ENCODE peak calls at places on chromosomes 12 and 14, in six cellular contexts. One of them, this sample, is unnamed. For H3K4me1, the result is how much of the 10 kb centered on the place peaks cover.

GRCh38 chr12:83514372-83514771 is 827.7 kb downstream of the TMTC2 start:
- DNase-seq in stomach: no peak
- DNase-seq in spleen: no peak
- DNase-seq in HepG2: no peak
- DNase-seq in GM12878: no peak
- DNase-seq in prostate gland: no peak
- DNase-seq in this sample: no peak

GRCh38 chr12:124684971-124685688 is 117.7 kb upstream of the NCOR2 start:
- DNase-seq in stomach: no peak
- DNase-seq in spleen: no peak
- DNase-seq in HepG2: no peak
- DNase-seq in GM12878: no peak
- DNase-seq in prostate gland: peak
- DNase-seq in this sample: no peak

GRCh38 chr14:95774265-95775160 is 60.6 kb upstream of the TCL1A start:
- DNase-seq in stomach: peak
- DNase-seq in spleen: no peak
- DNase-seq in HepG2: peak
- DNase-seq in GM12878: peak
- DNase-seq in prostate gland: peak
- DNase-seq in this sample: no peak

GRCh38 chr12:47216150-47216677 is 136.5 kb upstream of the AMIGO2 start:
- DNase-seq in stomach: no peak
- DNase-seq in spleen: peak
- DNase-seq in HepG2: no peak
- DNase-seq in GM12878: peak
- DNase-seq in prostate gland: no peak
- DNase-seq in this sample: no peak

GRCh38 chr12:48586361-48586760 is 16.5 kb upstream of the LALBA start:
- DNase-seq in stomach: no peak
- DNase-seq in spleen: no peak
- DNase-seq in HepG2: no peak
- DNase-seq in GM12878: no peak
- DNase-seq in prostate gland: no peak
- DNase-seq in this sample: peak

GRCh38 chr12:48037267-48037915 is 33.1 kb upstream of the COL2A1 start:
- DNase-seq in stomach: no peak
- DNase-seq in spleen: no peak
- DNase-seq in HepG2: peak
- DNase-seq in GM12878: no peak
- DNase-seq in prostate gland: no peak
- DNase-seq in this sample: no peak

GRCh38 chr12:15852383-15852782 is 29.8 kb upstream of the STRAP start:
- DNase-seq in stomach: no peak
- DNase-seq in spleen: no peak
- DNase-seq in HepG2: no peak
- DNase-seq in GM12878: no peak
- DNase-seq in prostate gland: no peak
- DNase-seq in this sample: no peak

GRCh38 chr12:48512855-48513254 is 12.6 kb upstream of the OR8S1 start:
- DNase-seq in stomach: no peak
- DNase-seq in spleen: no peak
- DNase-seq in HepG2: no peak
- DNase-seq in GM12878: peak
- DNase-seq in prostate gland: no peak
- DNase-seq in this sample: no peak

GRCh38 chr14:20413785-20414117 is 450 bp upstream of the TEP1 start:
- DNase-seq in stomach: no peak
- DNase-seq in spleen: no peak
- DNase-seq in HepG2: no peak
- DNase-seq in GM12878: no peak
- DNase-seq in prostate gland: no peak
- DNase-seq in this sample: no peak

GRCh38 chr12:77232045-77232444 is 166.7 kb upstream of the E2F7 start:
- DNase-seq in stomach: no peak
- DNase-seq in spleen: no peak
- DNase-seq in HepG2: no peak
- DNase-seq in GM12878: no peak
- DNase-seq in prostate gland: no peak
- DNase-seq in this sample: no peak

GRCh38 chr12:20442322-20442721 is 74.0 kb downstream of the PDE3A start:
- DNase-seq in stomach: no peak
- DNase-seq in spleen: no peak
- DNase-seq in HepG2: no peak
- DNase-seq in GM12878: no peak
- DNase-seq in prostate gland: no peak
- DNase-seq in this sample: no peak

GRCh38 chr12:86774841-86775386 is 518.7 kb upstream of the MGAT4C start:
- DNase-seq in stomach: no peak
- DNase-seq in spleen: no peak
- DNase-seq in HepG2: no peak
- DNase-seq in GM12878: no peak
- DNase-seq in prostate gland: no peak
- DNase-seq in this sample: no peak

GRCh38 chr12:66288121-66288520 is 14.2 kb upstream of the HELB start:
- DNase-seq in stomach: no peak
- DNase-seq in spleen: no peak
- DNase-seq in HepG2: no peak
- DNase-seq in GM12878: no peak
- DNase-seq in prostate gland: no peak
- DNase-seq in this sample: no peak

GRCh38 chr14:81303258-81303935 is 82.6 kb upstream of the GTF2A1 start:
- DNase-seq in stomach: peak
- DNase-seq in spleen: peak
- DNase-seq in HepG2: peak
- DNase-seq in GM12878: peak
- DNase-seq in prostate gland: no peak
- DNase-seq in this sample: no peak

GRCh38 chr12:116138781-116139180 is 138.7 kb downstream of the MED13L start:
- DNase-seq in stomach: no peak
- DNase-seq in spleen: no peak
- DNase-seq in HepG2: no peak
- DNase-seq in GM12878: no peak
- DNase-seq in prostate gland: no peak
- DNase-seq in this sample: no peak

GRCh38 chr12:116137318-116137717 is 140.2 kb downstream of the MED13L start:
- DNase-seq in stomach: no peak
- DNase-seq in spleen: no peak
- DNase-seq in HepG2: no peak
- DNase-seq in GM12878: no peak
- DNase-seq in prostate gland: no peak
- DNase-seq in this sample: no peak

GRCh38 chr12:116140559-116140958 is 136.9 kb downstream of the MED13L start:
- DNase-seq in stomach: no peak
- DNase-seq in spleen: no peak
- DNase-seq in HepG2: no peak
- DNase-seq in GM12878: no peak
- DNase-seq in prostate gland: no peak
- DNase-seq in this sample: no peak

GRCh38 chr12:116136340-116136739 is 141.2 kb downstream of the MED13L start:
- DNase-seq in stomach: no peak
- DNase-seq in spleen: no peak
- DNase-seq in HepG2: no peak
- DNase-seq in GM12878: no peak
- DNase-seq in prostate gland: no peak
- DNase-seq in this sample: no peak

DNA sequence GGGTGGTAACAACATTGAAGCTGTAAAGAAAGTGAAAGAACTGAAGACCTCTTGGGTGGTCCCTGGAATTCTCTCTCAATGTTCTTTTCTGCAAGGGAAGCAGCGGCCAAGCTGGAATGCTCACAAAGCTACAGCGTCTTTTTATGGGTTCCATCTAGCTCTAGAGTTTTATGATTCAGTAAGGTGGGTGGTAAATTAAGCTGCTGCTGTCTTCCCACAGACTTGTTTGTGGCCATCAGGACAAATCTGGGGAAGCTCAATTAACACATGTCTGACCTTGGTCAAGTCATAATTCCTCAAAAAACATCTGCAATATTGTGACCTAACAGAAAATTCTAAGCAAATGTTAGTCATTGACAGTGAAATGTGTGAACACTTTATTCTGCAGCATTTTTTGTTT is 139.1 kb downstream of the MED13L start:
- DNase-seq in stomach: no peak
- DNase-seq in spleen: no peak
- DNase-seq in HepG2: no peak
- DNase-seq in GM12878: no peak
- DNase-seq in prostate gland: no peak
- DNase-seq in this sample: no peak
- TF ChIP-seq POLR2AphosphoS5 in stomach: no peak
- TF ChIP-seq POLR2AphosphoS5 in spleen: no peak
- TF ChIP-seq POLR2AphosphoS5 in HepG2: no peak
- TF ChIP-seq POLR2AphosphoS5 in GM12878: no peak
- TF ChIP-seq POLR2AphosphoS5 in prostate gland: no peak
- TF ChIP-seq POLR2AphosphoS5 in this sample: no peak

GRCh38 chr12:108690799-108691153 is 40.5 kb downstream of the CORO1C start:
- DNase-seq in stomach: no peak
- DNase-seq in spleen: no peak
- DNase-seq in HepG2: no peak
- DNase-seq in GM12878: no peak
- DNase-seq in prostate gland: no peak
- DNase-seq in this sample: no peak
- H3K4me1 ChIP-seq in stomach: half or more
- H3K4me1 ChIP-seq in spleen: under half
- H3K4me1 ChIP-seq in HepG2: half or more
- H3K4me1 ChIP-seq in GM12878: half or more
- H3K4me1 ChIP-seq in prostate gland: under half
- H3K4me1 ChIP-seq in this sample: half or more

GRCh38 chr12:108119126-108119973 is 9.7 kb upstream of the WSCD2 start:
- DNase-seq in stomach: peak
- DNase-seq in spleen: no peak
- DNase-seq in HepG2: no peak
- DNase-seq in GM12878: no peak
- DNase-seq in prostate gland: no peak
- DNase-seq in this sample: no peak
- TF ChIP-seq POLR2AphosphoS5 in stomach: no peak
- TF ChIP-seq POLR2AphosphoS5 in spleen: no peak
- TF ChIP-seq POLR2AphosphoS5 in HepG2: no peak
- TF ChIP-seq POLR2AphosphoS5 in GM12878: no peak
- TF ChIP-seq POLR2AphosphoS5 in prostate gland: no peak
- TF ChIP-seq POLR2AphosphoS5 in this sample: no peak

GRCh38 chr14:24430682-24431568 is 1.2 kb downstream of the KHNYN start:
- DNase-seq in stomach: peak
- DNase-seq in spleen: peak
- DNase-seq in HepG2: no peak
- DNase-seq in GM12878: no peak
- DNase-seq in prostate gland: no peak
- DNase-seq in this sample: peak
- H3K4me1 ChIP-seq in stomach: half or more
- H3K4me1 ChIP-seq in spleen: under half
- H3K4me1 ChIP-seq in HepG2: half or more
- H3K4me1 ChIP-seq in GM12878: under half
- H3K4me1 ChIP-seq in prostate gland: under half
- H3K4me1 ChIP-seq in this sample: half or more

This sample was measured in esophagus muscularis mucosa.